ENCODE peak calls at places on chromosome 2, in six cellular contexts. One of them, this sample, is unnamed. For H3K9me3, the result is how much of the 10 kb centered on the place peaks cover.

GRCh38 chr2:35462226-35462983 is 893.2 kb upstream of the CRIM1 start:
- DNase-seq in tibial nerve: no peak
- DNase-seq in IMR-90: no peak
- DNase-seq in stomach: no peak
- DNase-seq in sigmoid colon: no peak
- DNase-seq in A549: no peak
- DNase-seq in this sample: no peak

GRCh38 chr2:66539452-66539851 is 104.5 kb downstream of the MEIS1 start:
- DNase-seq in A549: no peak
- DNase-seq in tibial nerve: no peak
- DNase-seq in IMR-90: peak
- DNase-seq in sigmoid colon: no peak
- DNase-seq in stomach: no peak
- DNase-seq in this sample: no peak

GRCh38 chr2:68849579-68850030 is 21.6 kb downstream of the BMP10 start:
- DNase-seq in stomach: no peak
- DNase-seq in IMR-90: peak
- DNase-seq in sigmoid colon: no peak
- DNase-seq in tibial nerve: no peak
- DNase-seq in A549: peak
- DNase-seq in this sample: no peak

GRCh38 chr2:47513981-47514520 is 111.1 kb downstream of the MSH2 start:
- DNase-seq in sigmoid colon: no peak
- DNase-seq in stomach: no peak
- DNase-seq in tibial nerve: no peak
- DNase-seq in IMR-90: no peak
- DNase-seq in A549: no peak
- DNase-seq in this sample: no peak

GRCh38 chr2:161423351-161424178 is 7.5 kb downstream of the TBR1 start:
- DNase-seq in stomach: no peak
- DNase-seq in IMR-90: no peak
- DNase-seq in tibial nerve: no peak
- DNase-seq in sigmoid colon: no peak
- DNase-seq in A549: no peak
- DNase-seq in this sample: peak

GRCh38 chr2:70958759-70959158 is 19.7 kb upstream of the ANKRD53 start:
- DNase-seq in A549: no peak
- DNase-seq in stomach: peak
- DNase-seq in tibial nerve: no peak
- DNase-seq in sigmoid colon: no peak
- DNase-seq in IMR-90: no peak
- DNase-seq in this sample: no peak

GRCh38 chr2:23926289-23926749 is 604 bp downstream of the ATAD2B start:
- DNase-seq in tibial nerve: peak
- DNase-seq in stomach: peak
- DNase-seq in A549: no peak
- DNase-seq in IMR-90: no peak
- DNase-seq in sigmoid colon: peak
- DNase-seq in this sample: peak

GRCh38 chr2:118459425-118459824 is 371.2 kb downstream of the INSIG2 start:
- DNase-seq in tibial nerve: no peak
- DNase-seq in sigmoid colon: no peak
- DNase-seq in IMR-90: no peak
- DNase-seq in A549: no peak
- DNase-seq in stomach: no peak
- DNase-seq in this sample: no peak

GRCh38 chr2:67895171-67895941 is 167.4 kb downstream of the C1D start:
- DNase-seq in sigmoid colon: no peak
- DNase-seq in IMR-90: no peak
- DNase-seq in stomach: no peak
- DNase-seq in A549: no peak
- DNase-seq in tibial nerve: no peak
- DNase-seq in this sample: no peak

GRCh38 chr2:142241016-142241415 is 110.2 kb upstream of the LRP1B start:
- DNase-seq in sigmoid colon: no peak
- DNase-seq in stomach: no peak
- DNase-seq in A549: no peak
- DNase-seq in tibial nerve: no peak
- DNase-seq in IMR-90: no peak
- DNase-seq in this sample: no peak

GRCh38 chr2:1301056-1301455 is 112.2 kb upstream of the TPO start:
- DNase-seq in stomach: no peak
- DNase-seq in IMR-90: no peak
- DNase-seq in tibial nerve: no peak
- DNase-seq in A549: no peak
- DNase-seq in sigmoid colon: no peak
- DNase-seq in this sample: no peak
- H3K9me3 ChIP-seq in stomach: under half
- H3K9me3 ChIP-seq in IMR-90: under half
- H3K9me3 ChIP-seq in tibial nerve: under half
- H3K9me3 ChIP-seq in A549: under half
- H3K9me3 ChIP-seq in sigmoid colon: under half
- H3K9me3 ChIP-seq in this sample: under half

GRCh38 chr2:38627400-38627799 is 24.7 kb upstream of the HNRNPLL start:
- DNase-seq in sigmoid colon: no peak
- DNase-seq in tibial nerve: no peak
- DNase-seq in A549: no peak
- DNase-seq in stomach: no peak
- DNase-seq in IMR-90: no peak
- DNase-seq in this sample: no peak

GRCh38 chr2:38629684-38630083 is 27.0 kb upstream of the HNRNPLL start:
- DNase-seq in stomach: no peak
- DNase-seq in tibial nerve: no peak
- DNase-seq in sigmoid colon: no peak
- DNase-seq in A549: no peak
- DNase-seq in IMR-90: no peak
- DNase-seq in this sample: no peak

GRCh38 chr2:38622210-38622609 is 19.5 kb upstream of the HNRNPLL start:
- DNase-seq in A549: no peak
- DNase-seq in IMR-90: no peak
- DNase-seq in stomach: no peak
- DNase-seq in tibial nerve: peak
- DNase-seq in sigmoid colon: no peak
- DNase-seq in this sample: peak

GRCh38 chr2:38621018-38621417 is 18.3 kb upstream of the HNRNPLL start:
- DNase-seq in stomach: no peak
- DNase-seq in IMR-90: no peak
- DNase-seq in A549: no peak
- DNase-seq in sigmoid colon: no peak
- DNase-seq in tibial nerve: no peak
- DNase-seq in this sample: no peak

DNA sequence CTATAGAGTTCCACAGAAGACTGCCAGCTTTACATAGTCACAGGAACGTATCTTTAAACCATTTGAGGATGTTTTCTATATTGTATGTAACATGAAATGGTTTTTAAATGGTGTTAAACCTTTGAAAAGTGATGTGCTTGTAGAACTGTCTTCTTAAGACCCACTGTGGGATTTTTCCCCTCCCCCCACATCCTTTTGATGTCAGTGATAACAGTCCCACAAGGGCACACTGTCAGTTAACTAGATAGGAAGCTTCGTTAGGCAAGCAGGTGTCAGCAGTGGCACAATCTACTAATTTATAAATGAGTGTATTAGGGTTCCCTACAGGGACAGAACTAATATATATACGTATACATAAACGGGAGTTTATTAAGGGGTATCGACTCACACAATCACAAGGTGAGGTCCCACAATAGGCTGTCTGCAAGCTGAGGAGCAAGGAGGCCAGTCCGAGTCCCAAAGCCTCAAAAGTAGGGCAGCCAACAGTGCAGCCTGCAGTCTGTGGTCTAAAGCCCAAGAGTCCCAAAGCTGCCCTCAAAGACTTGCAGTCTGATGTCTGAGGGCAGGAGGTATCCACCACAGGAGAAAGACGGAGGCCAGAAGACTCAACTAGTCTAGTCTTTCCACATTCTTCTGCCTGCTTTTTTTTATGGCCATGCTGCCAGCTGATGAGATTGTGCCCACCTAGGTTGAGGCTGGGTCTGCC is 23.8 kb upstream of the HNRNPLL start:
- DNase-seq in IMR-90: no peak
- DNase-seq in tibial nerve: no peak
- DNase-seq in A549: no peak
- DNase-seq in stomach: no peak
- DNase-seq in sigmoid colon: no peak
- DNase-seq in this sample: no peak
- TF ChIP-seq POLR2A in IMR-90: no peak
- TF ChIP-seq POLR2A in tibial nerve: no peak
- TF ChIP-seq POLR2A in A549: no peak
- TF ChIP-seq POLR2A in stomach: no peak
- TF ChIP-seq POLR2A in sigmoid colon: no peak
- TF ChIP-seq POLR2A in this sample: no peak

GRCh38 chr2:236702693-236703092 is 133.1 kb downstream of the ACKR3 start:
- DNase-seq in tibial nerve: no peak
- DNase-seq in A549: no peak
- DNase-seq in stomach: peak
- DNase-seq in IMR-90: no peak
- DNase-seq in sigmoid colon: no peak
- DNase-seq in this sample: no peak
- H3K9me3 ChIP-seq in tibial nerve: under half
- H3K9me3 ChIP-seq in A549: under half
- H3K9me3 ChIP-seq in stomach: under half
- H3K9me3 ChIP-seq in IMR-90: under half
- H3K9me3 ChIP-seq in sigmoid colon: under half
- H3K9me3 ChIP-seq in this sample: under half

GRCh38 chr2:96789245-96789617 is 26.8 kb upstream of the CNNM3 start:
- DNase-seq in IMR-90: no peak
- DNase-seq in sigmoid colon: peak
- DNase-seq in A549: no peak
- DNase-seq in tibial nerve: no peak
- DNase-seq in stomach: no peak
- DNase-seq in this sample: no peak

GRCh38 chr2:96792772-96793749 is 23.0 kb upstream of the CNNM3 start:
- DNase-seq in IMR-90: no peak
- DNase-seq in stomach: no peak
- DNase-seq in tibial nerve: no peak
- DNase-seq in sigmoid colon: peak
- DNase-seq in A549: no peak
- DNase-seq in this sample: no peak

DNA sequence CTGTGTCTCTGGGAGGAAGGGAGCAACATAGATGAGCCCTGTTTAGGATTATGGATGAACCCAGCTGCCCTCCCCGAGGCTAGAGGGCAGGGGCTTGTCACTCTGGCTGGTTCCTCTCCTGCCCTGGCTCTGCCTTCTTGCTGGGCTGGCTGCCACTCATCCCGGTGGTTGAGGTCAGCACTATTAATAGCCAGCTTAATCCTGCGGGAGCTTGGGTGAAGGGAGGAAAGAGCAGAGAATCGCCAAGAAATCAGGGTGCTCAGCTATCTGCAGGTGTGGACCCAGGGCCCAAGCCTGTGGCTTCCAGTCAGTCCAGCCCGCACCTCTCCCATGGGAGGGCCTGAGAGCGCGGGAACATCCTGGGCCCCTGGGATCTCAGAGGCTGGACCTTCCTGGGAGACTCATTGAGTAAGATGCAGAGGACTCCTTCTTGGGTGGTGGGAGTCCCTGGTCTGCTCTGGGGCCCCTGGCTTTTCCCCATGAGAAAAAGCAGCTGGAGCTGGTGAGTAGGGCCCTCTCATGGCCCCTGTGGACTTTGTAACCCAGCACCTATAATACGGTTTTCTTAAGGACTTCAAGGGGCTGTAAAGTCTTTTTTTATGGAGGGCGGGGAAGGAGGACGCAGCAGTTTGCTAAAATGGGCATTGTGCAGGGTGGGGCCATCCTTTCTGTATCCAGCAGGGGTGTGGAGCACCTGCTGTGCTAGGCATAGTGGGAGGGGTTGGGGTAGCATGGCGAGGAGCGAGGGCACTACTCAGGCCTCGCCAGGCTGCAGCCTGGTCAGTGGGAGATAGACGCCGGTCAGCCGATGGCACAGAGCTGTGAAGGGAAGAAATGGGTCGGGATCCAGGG is 27.4 kb upstream of the CNNM3 start:
- DNase-seq in IMR-90: peak
- DNase-seq in A549: peak
- DNase-seq in sigmoid colon: peak
- DNase-seq in stomach: peak
- DNase-seq in tibial nerve: no peak
- DNase-seq in this sample: no peak
- TF ChIP-seq POLR2A in IMR-90: no peak
- TF ChIP-seq POLR2A in A549: no peak
- TF ChIP-seq POLR2A in sigmoid colon: peak
- TF ChIP-seq POLR2A in stomach: no peak
- TF ChIP-seq POLR2A in tibial nerve: no peak
- TF ChIP-seq POLR2A in this sample: no peak

GRCh38 chr2:185502351-185502750 is 236.3 kb upstream of the FSIP2 start:
- DNase-seq in sigmoid colon: no peak
- DNase-seq in stomach: no peak
- DNase-seq in tibial nerve: no peak
- DNase-seq in A549: no peak
- DNase-seq in IMR-90: no peak
- DNase-seq in this sample: no peak
- H3K9me3 ChIP-seq in sigmoid colon: under half
- H3K9me3 ChIP-seq in stomach: under half
- H3K9me3 ChIP-seq in tibial nerve: under half
- H3K9me3 ChIP-seq in A549: under half
- H3K9me3 ChIP-seq in IMR-90: under half
- H3K9me3 ChIP-seq in this sample: under half

GRCh38 chr2:205754285-205754923 is 72.1 kb downstream of the NRP2 start:
- DNase-seq in stomach: no peak
- DNase-seq in tibial nerve: no peak
- DNase-seq in sigmoid colon: no peak
- DNase-seq in IMR-90: no peak
- DNase-seq in A549: no peak
- DNase-seq in this sample: no peak
- TF ChIP-seq POLR2A in stomach: no peak
- TF ChIP-seq POLR2A in tibial nerve: no peak
- TF ChIP-seq POLR2A in sigmoid colon: no peak
- TF ChIP-seq POLR2A in IMR-90: no peak
- TF ChIP-seq POLR2A in A549: no peak
- TF ChIP-seq POLR2A in this sample: no peak

This sample was measured in upper lobe of left lung.